ENCODE peak calls at places on chromosomes 13 and 19, in nine cellular contexts. D is psoas muscle, L is AG09309, U is heart right ventricle, G is A673, M is testis, H is fibroblast of lung, B is H7, S is upper lobe of right lung. Q is an unnamed sample.

GRCh38 chr19:55257461-55258411 is 1.1 kb downstream of the PPP6R1 start:
- DNase-seq in H (no peak), U (no peak), M (peak), D (peak), G (no peak), B (peak), L (no peak), S (no peak), Q (peak)

GRCh38 chr13:113935081-113935511 is 38.8 kb downstream of the C13orf46 start:
- DNase-seq in S (peak), L (no peak), H (no peak), D (peak), B (peak), G (no peak), M (no peak), U (no peak), Q (no peak)

GRCh38 chr19:49145485-49146407 is 9.4 kb downstream of the HRC start:
- DNase-seq in D (peak), B (peak), U (peak), S (peak), H (peak), G (peak), M (peak), L (peak), Q (peak)

GRCh38 chr13:51955841-51956603 is 55.2 kb downstream of the ATP7B start:
- DNase-seq in U (no peak), L (no peak), B (no peak), M (no peak), G (no peak), H (no peak), S (no peak), D (no peak), Q (no peak)

GRCh38 chr13:97879646-97880297 is 73.7 kb upstream of the IPO5 start:
- DNase-seq in M (no peak), H (peak), S (no peak), U (no peak), G (peak), D (no peak), L (peak), B (no peak), Q (no peak)

GRCh38 chr13:25732146-25732865 is 319.5 kb downstream of the SHISA2 start:
- DNase-seq in D (no peak), H (peak), L (no peak), M (no peak), B (no peak), U (no peak), G (no peak), S (no peak), Q (no peak)

GRCh38 chr19:50796128-50796633 is 6.0 kb downstream of the ACP4 start:
- DNase-seq in H (no peak), D (no peak), M (no peak), U (no peak), S (no peak), B (peak), G (no peak), L (no peak), Q (no peak)

GRCh38 chr13:22839554-22840286 is 341.1 kb upstream of the SGCG start:
- DNase-seq in M (no peak), B (no peak), D (no peak), G (no peak), S (no peak), H (no peak), U (no peak), L (no peak), Q (no peak)

GRCh38 chr19:41587101-41587837 is 11.3 kb downstream of the CEACAM21 start:
- DNase-seq in S (no peak), U (no peak), H (no peak), L (no peak), G (no peak), M (no peak), B (no peak), D (no peak), Q (no peak)

GRCh38 chr19:38664503-38665211 is 17.2 kb downstream of the ACTN4 start:
- DNase-seq in H (no peak), L (no peak), M (no peak), G (no peak), S (no peak), B (peak), D (peak), U (no peak), Q (no peak)

GRCh38 chr19:40413291-40413994 is at the start of gene PRX:
- DNase-seq in S (no peak), M (no peak), H (no peak), U (no peak), B (peak), L (no peak), G (no peak), D (no peak), Q (no peak)

GRCh38 chr13:37747071-37747612 is 122.4 kb downstream of the TRPC4 start:
- DNase-seq in U (no peak), S (no peak), G (no peak), H (peak), M (no peak), B (no peak), D (no peak), L (peak), Q (no peak)

GRCh38 chr19:36528921-36529518 is 949 bp upstream of the ZNF260 start:
- DNase-seq in U (no peak), L (no peak), M (peak), S (no peak), D (no peak), G (peak), B (peak), H (no peak), Q (no peak)

GRCh38 chr19:8569066-8569761 is 8.0 kb downstream of the MYO1F start:
- DNase-seq in U (no peak), G (no peak), S (no peak), L (peak), M (peak), B (no peak), D (no peak), H (peak), Q (peak)

GRCh38 chr13:110208116-110208515 is 98.8 kb downstream of the COL4A1 start:
- DNase-seq in B (no peak), U (no peak), D (no peak), S (no peak), L (no peak), G (no peak), M (no peak), H (no peak), Q (no peak)

GRCh38 chr13:51844862-51845573 is at the start of gene TMEM272:
- DNase-seq in G (peak), S (peak), D (peak), M (peak), U (peak), H (peak), L (no peak), B (peak), Q (peak)

GRCh38 chr19:4057913-4058695 is 8.6 kb downstream of the ZBTB7A start:
- DNase-seq in S (peak), M (peak), D (peak), H (peak), U (peak), L (peak), B (peak), G (peak), Q (no peak)

GRCh38 chr13:66994498-66995365 is 235.4 kb downstream of the PCDH9 start:
- DNase-seq in B (no peak), L (no peak), M (no peak), D (no peak), U (no peak), S (no peak), H (no peak), G (no peak), Q (no peak)

GRCh38 chr13:112875627-112876026 is 93.4 kb upstream of the MCF2L start:
- DNase-seq in S (no peak), U (no peak), H (no peak), M (no peak), G (no peak), D (peak), L (no peak), B (no peak), Q (no peak)

GRCh38 chr19:48350856-48351255 is 12.9 kb downstream of the TMEM143 start:
- DNase-seq in B (no peak), G (no peak), M (no peak), U (no peak), D (no peak), S (no peak), H (no peak), L (no peak), Q (no peak)

GRCh38 chr13:49218493-49219051 is 1.6 kb upstream of the MLNR start:
- DNase-seq in L (no peak), G (no peak), B (peak), H (peak), U (no peak), S (no peak), M (no peak), D (no peak), Q (no peak)
- H3K4me3 ChIP-seq in L (no peak), G (no peak), B (peak), H (no peak), U (no peak), S (no peak), M (no peak), D (no peak), Q (no peak)

GRCh38 chr19:2888739-2889224 is 11.9 kb upstream of the ZNF57 start:
- DNase-seq in H (no peak), U (no peak), S (no peak), L (no peak), G (no peak), M (peak), B (peak), D (peak), Q (peak)

GRCh38 chr19:2885736-2886135 is 15.0 kb upstream of the ZNF57 start:
- DNase-seq in D (no peak), B (no peak), H (no peak), M (no peak), S (no peak), U (no peak), G (no peak), L (no peak), Q (no peak)

GRCh38 chr19:2883686-2884439 is 16.7 kb downstream of the ZNF556 start:
- DNase-seq in U (no peak), L (no peak), D (no peak), G (no peak), B (no peak), H (no peak), S (no peak), M (peak), Q (no peak)

DNA sequence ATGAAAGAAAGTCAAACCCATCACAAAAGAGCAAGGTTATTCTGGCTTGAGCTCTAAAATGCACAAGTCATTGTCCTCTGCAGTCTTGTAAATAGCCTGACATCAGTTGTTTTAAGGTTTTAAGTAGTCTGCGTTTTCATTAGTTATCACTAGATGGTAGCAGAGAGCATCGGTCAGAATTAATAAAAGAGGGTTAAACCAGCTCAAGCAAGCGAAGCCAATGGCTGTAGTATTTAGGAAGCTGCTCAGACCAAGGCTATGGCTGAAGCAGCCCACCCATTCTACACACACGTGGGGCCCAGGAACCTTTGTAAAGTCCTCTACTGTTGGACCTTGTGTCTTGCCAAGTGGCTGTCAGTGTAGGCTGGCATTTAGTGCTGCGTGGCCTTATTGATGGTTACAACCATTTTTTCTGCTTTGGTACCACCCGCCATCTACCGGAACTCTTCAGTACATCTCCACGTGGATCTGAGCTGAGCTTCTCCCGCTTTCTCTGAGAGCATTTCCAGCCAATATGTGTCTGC is 13.3 kb upstream of the ZNF57 start:
- DNase-seq in B (peak), U (no peak), H (peak), S (no peak), G (peak), D (no peak), L (peak), M (peak), Q (peak)
- H3K4me3 ChIP-seq in B (no peak), U (no peak), H (no peak), S (no peak), G (no peak), D (no peak), L (no peak), M (no peak), Q (no peak)

GRCh38 chr19:18223860-18224524 is 2.2 kb downstream of the PDE4C start:
- DNase-seq in S (peak), U (peak), G (peak), M (peak), D (peak), H (no peak), B (peak), L (no peak), Q (peak)
- H3K4me3 ChIP-seq in S (peak), U (peak), G (peak), M (peak), D (peak), H (peak), B (peak), L (peak), Q (peak)

GRCh38 chr19:5693195-5694166 is 3.4 kb downstream of the RPL36 start:
- DNase-seq in S (peak), L (no peak), D (no peak), H (no peak), B (peak), U (no peak), M (no peak), G (no peak), Q (no peak)

GRCh38 chr19:5692785-5693194 is 2.7 kb downstream of the RPL36 start:
- DNase-seq in U (no peak), S (peak), D (no peak), M (no peak), L (no peak), H (no peak), B (no peak), G (no peak), Q (no peak)

GRCh38 chr19:5691205-5691929 is 1.3 kb downstream of the RPL36 start:
- DNase-seq in B (peak), D (peak), U (peak), S (peak), G (peak), M (peak), H (peak), L (no peak), Q (peak)

GRCh38 chr19:5690955-5691204 is 785 bp downstream of the RPL36 start:
- DNase-seq in D (no peak), B (no peak), H (no peak), S (no peak), G (no peak), U (no peak), L (no peak), M (no peak), Q (no peak)

GRCh38 chr19:5691930-5692784 is 2.1 kb downstream of the RPL36 start:
- DNase-seq in H (no peak), L (no peak), D (no peak), B (peak), G (no peak), U (no peak), M (no peak), S (peak), Q (no peak)
- H3K4me3 ChIP-seq in H (peak), L (peak), D (peak), B (peak), G (peak), U (peak), M (no peak), S (peak), Q (no peak)

GRCh38 chr13:99959127-99959529 is 12.4 kb downstream of the ZIC5 start:
- DNase-seq in H (no peak), M (no peak), B (peak), D (no peak), G (no peak), L (no peak), U (no peak), S (no peak), Q (no peak)
- H3K4me3 ChIP-seq in H (no peak), M (no peak), B (peak), D (no peak), G (no peak), L (no peak), U (no peak), S (no peak), Q (no peak)

Q was measured in CD4-positive, alpha-beta memory T cell.